ENCODE peak calls at places on chromosomes 2 and 18, in eight cellular contexts. A, K, F, U, D, S, X and G are unnamed samples.

GRCh38 chr18:49032189-49032584 is 81.4 kb upstream of the SMAD7 start:
- DNase-seq in D (no peak), A (no peak), U (no peak), F (no peak), X (no peak), S (no peak), K (no peak), G (no peak)

GRCh38 chr2:219522111-219523030 is 8.1 kb downstream of the ASIC4 start:
- DNase-seq in F (peak), K (no peak), D (peak), U (no peak), S (no peak), X (no peak), A (peak), G (no peak)

GRCh38 chr18:45275367-45276113 is 339.7 kb upstream of the SLC14A2 start:
- DNase-seq in S (no peak), U (no peak), F (no peak), D (no peak), A (no peak), X (peak), K (no peak), G (no peak)

GRCh38 chr2:230842473-230842872 is 22.3 kb upstream of the ITM2C start:
- DNase-seq in A (no peak), S (no peak), F (no peak), K (peak), D (no peak), X (no peak), U (no peak), G (no peak)

GRCh38 chr2:70111752-70112591 is 24.7 kb downstream of the PCBP1 start:
- DNase-seq in D (no peak), K (no peak), F (no peak), A (peak), X (no peak), U (no peak), S (no peak), G (no peak)

GRCh38 chr2:153871231-153872221 is at the start of gene GALNT13:
- DNase-seq in A (peak), F (no peak), S (no peak), X (no peak), U (peak), D (peak), K (no peak), G (no peak)

GRCh38 chr2:65329551-65329950 is 101.9 kb downstream of the ACTR2 start:
- DNase-seq in D (no peak), F (no peak), A (no peak), K (no peak), S (no peak), U (no peak), X (no peak), G (no peak)

GRCh38 chr2:109260116-109260855 is 131.3 kb downstream of the SH3RF3 start:
- DNase-seq in K (no peak), U (no peak), X (no peak), D (no peak), S (peak), A (no peak), F (no peak), G (no peak)

GRCh38 chr2:17962874-17963273 is 84.4 kb downstream of the KCNS3 start:
- DNase-seq in X (no peak), D (no peak), U (no peak), A (no peak), S (no peak), F (no peak), K (no peak), G (no peak)

GRCh38 chr2:10876963-10877362 is 34.8 kb upstream of the KCNF1 start:
- DNase-seq in A (no peak), K (no peak), U (no peak), X (no peak), S (no peak), F (no peak), D (no peak), G (no peak)

GRCh38 chr2:234444888-234445287 is 52.0 kb downstream of the ARL4C start:
- DNase-seq in D (no peak), K (no peak), S (no peak), U (peak), F (peak), A (no peak), X (no peak), G (peak)

GRCh38 chr2:241702155-241702404 is 241 bp downstream of the ING5 start:
- DNase-seq in U (no peak), K (peak), F (peak), D (peak), X (no peak), S (no peak), A (no peak), G (no peak)

GRCh38 chr2:158969717-158970521 is 1.5 kb downstream of the TANC1 start:
- DNase-seq in D (peak), U (no peak), A (peak), K (no peak), S (peak), F (no peak), X (peak), G (no peak)

GRCh38 chr2:44582363-44583008 is 220.7 kb downstream of the CAMKMT start:
- DNase-seq in K (no peak), F (no peak), A (no peak), S (no peak), U (no peak), X (peak), D (no peak), G (no peak)

GRCh38 chr2:172613035-172613434 is 57.1 kb downstream of the PDK1 start:
- DNase-seq in X (no peak), A (no peak), U (no peak), K (no peak), S (no peak), D (no peak), F (no peak), G (no peak)

GRCh38 chr2:227052879-227053278 is 111.1 kb downstream of the COL4A4 start:
- DNase-seq in U (no peak), F (no peak), K (no peak), A (no peak), X (no peak), S (no peak), D (no peak), G (no peak)

GRCh38 chr2:168801961-168802824 is at the start of gene NOSTRIN:
- DNase-seq in A (no peak), D (no peak), K (no peak), X (no peak), S (no peak), U (peak), F (no peak), G (no peak)

GRCh38 chr18:57649536-57650495 is 28.2 kb upstream of the NARS1 start:
- DNase-seq in S (no peak), X (no peak), A (no peak), K (no peak), U (no peak), D (no peak), F (no peak), G (peak)

GRCh38 chr2:174518397-174518796 is 31.6 kb upstream of the GPR155 start:
- DNase-seq in A (no peak), X (no peak), K (no peak), S (no peak), U (no peak), D (no peak), F (no peak), G (no peak)

GRCh38 chr2:213722564-213722963 is 438.3 kb downstream of the SPAG16 start:
- DNase-seq in U (no peak), K (no peak), S (no peak), F (no peak), A (no peak), D (no peak), X (no peak), G (no peak)

GRCh38 chr2:240393831-240394410 is 41.5 kb upstream of the GPC1 start:
- DNase-seq in U (no peak), X (no peak), S (peak), F (no peak), A (peak), D (no peak), K (peak), G (no peak)

GRCh38 chr18:40006553-40007073 is 1948.4 kb upstream of the PIK3C3 start:
- DNase-seq in S (no peak), U (no peak), F (no peak), A (no peak), X (peak), K (no peak), D (no peak), G (no peak)

GRCh38 chr2:125471963-125472362 is 1184.0 kb upstream of the GYPC start:
- DNase-seq in F (no peak), S (no peak), U (no peak), A (no peak), X (peak), D (peak), K (no peak), G (no peak)
- TF ChIP-seq CTCF in F (no peak), S (no peak), U (peak), A (no peak), X (peak), D (peak), K (peak), G (no peak)

GRCh38 chr2:55419514-55420243 is at the start of gene CCDC88A:
- DNase-seq in S (peak), K (peak), D (peak), F (peak), X (peak), U (peak), A (peak), G (peak)
- TF ChIP-seq CTCF in S (peak), K (peak), D (no peak), F (no peak), X (no peak), U (peak), A (no peak), G (no peak)

GRCh38 chr18:25334588-25334987 is 17.4 kb downstream of the ZNF521 start:
- DNase-seq in A (no peak), F (no peak), S (no peak), U (no peak), K (no peak), D (no peak), X (no peak), G (no peak)
- TF ChIP-seq CTCF in A (no peak), F (no peak), S (no peak), U (peak), K (no peak), D (peak), X (no peak), G (no peak)

GRCh38 chr2:32061430-32061829 is 1.9 kb upstream of the SPAST start:
- DNase-seq in A (no peak), F (no peak), U (no peak), D (no peak), S (no peak), X (no peak), K (no peak), G (no peak)

GRCh38 chr2:32064021-32064678 is 794 bp downstream of the SPAST start:
- DNase-seq in D (no peak), S (no peak), F (peak), U (no peak), K (no peak), A (peak), X (peak), G (no peak)

GRCh38 chr2:32064713-32065112 is 1.4 kb downstream of the SPAST start:
- DNase-seq in D (no peak), X (no peak), A (no peak), S (no peak), F (no peak), U (no peak), K (no peak), G (no peak)

GRCh38 chr2:32061973-32062861 is 1.1 kb upstream of the SPAST start:
- DNase-seq in X (peak), K (no peak), A (peak), D (peak), F (no peak), U (peak), S (no peak), G (no peak)

GRCh38 chr2:32063310-32064020 is at the start of gene SPAST:
- DNase-seq in F (peak), X (peak), A (peak), D (peak), K (peak), U (peak), S (peak), G (peak)
- TF ChIP-seq CTCF in F (peak), X (no peak), A (peak), D (peak), K (peak), U (peak), S (peak), G (no peak)

GRCh38 chr18:1751249-1751648 is 820.1 kb downstream of the METTL4 start:
- DNase-seq in A (no peak), D (no peak), S (no peak), F (no peak), U (no peak), K (no peak), X (no peak), G (no peak)
- TF ChIP-seq CTCF in A (no peak), D (no peak), S (no peak), F (no peak), U (no peak), K (no peak), X (no peak), G (no peak)

GRCh38 chr2:12047761-12048160 is 301.3 kb downstream of the LPIN1 start:
- DNase-seq in U (no peak), F (no peak), K (no peak), A (no peak), D (no peak), X (no peak), S (no peak), G (no peak)

GRCh38 chr2:12051831-12052230 is 305.4 kb downstream of the LPIN1 start:
- DNase-seq in K (no peak), X (peak), S (no peak), D (no peak), A (no peak), U (no peak), F (no peak), G (no peak)

GRCh38 chr2:12052771-12053170 is 306.3 kb downstream of the LPIN1 start:
- DNase-seq in K (no peak), A (no peak), D (no peak), X (peak), S (no peak), U (no peak), F (no peak), G (no peak)

GRCh38 chr2:12048551-12048950 is 302.1 kb downstream of the LPIN1 start:
- DNase-seq in K (no peak), U (no peak), F (no peak), A (no peak), S (no peak), X (peak), D (peak), G (no peak)

DNA sequence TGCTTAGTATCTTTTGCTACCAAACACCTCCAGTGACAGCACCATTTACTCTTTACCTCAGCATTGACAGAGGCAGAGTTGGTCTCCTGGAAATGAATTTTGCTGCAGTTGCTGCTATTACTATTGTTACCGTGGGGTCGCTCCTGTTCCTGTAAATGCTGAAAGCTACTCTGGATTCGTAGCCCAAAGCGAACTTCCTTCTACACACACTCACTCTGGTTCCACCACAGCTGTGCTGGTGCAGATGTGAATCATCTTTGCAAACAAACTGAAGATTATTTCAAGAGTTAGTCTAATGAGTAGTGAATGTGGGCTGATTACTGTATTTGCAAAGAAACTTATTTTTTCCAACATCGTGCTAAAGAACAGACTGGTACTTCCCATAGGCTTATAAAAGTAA is 303.9 kb downstream of the LPIN1 start:
- DNase-seq in U (no peak), D (no peak), K (no peak), X (peak), A (no peak), S (no peak), F (no peak), G (no peak)
- TF ChIP-seq CTCF in U (no peak), D (no peak), K (peak), X (peak), A (no peak), S (no peak), F (no peak), G (no peak)

DNA sequence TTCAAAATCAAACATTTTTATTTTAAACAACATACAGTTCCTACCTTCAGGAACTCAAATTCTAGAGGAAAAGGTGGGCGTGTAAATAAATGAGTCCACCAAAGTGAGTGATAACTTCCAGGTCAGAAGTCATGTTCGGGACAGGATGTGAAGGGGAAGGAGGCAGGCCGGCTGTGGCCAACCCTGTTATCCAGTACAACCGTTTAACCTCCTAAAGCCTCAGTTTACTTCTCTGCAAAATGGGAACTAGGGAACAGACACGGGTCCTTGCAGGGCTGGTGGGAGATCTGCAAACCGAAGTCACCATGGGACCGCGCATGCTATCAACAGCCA is 373 bp downstream of the EIPR1 start:
- DNase-seq in F (no peak), K (no peak), A (no peak), U (no peak), D (no peak), X (peak), S (no peak), G (no peak)
- TF ChIP-seq CTCF in F (no peak), K (no peak), A (no peak), U (no peak), D (no peak), X (no peak), S (no peak), G (no peak)

GRCh38 chr18:34764451-34764850 is 54.4 kb downstream of the DTNA start:
- DNase-seq in U (no peak), A (no peak), S (no peak), K (no peak), X (no peak), F (no peak), D (no peak), G (no peak)
- TF ChIP-seq CTCF in U (no peak), A (no peak), S (no peak), K (no peak), X (no peak), F (no peak), D (peak), G (no peak)

GRCh38 chr2:35347561-35347960 is 1008.0 kb upstream of the CRIM1 start:
- DNase-seq in K (no peak), A (no peak), S (no peak), D (no peak), U (no peak), X (no peak), F (no peak), G (no peak)

GRCh38 chr2:35337922-35338321 is 1017.7 kb upstream of the CRIM1 start:
- DNase-seq in A (no peak), D (no peak), S (no peak), U (no peak), F (no peak), K (no peak), X (no peak), G (no peak)

DNA sequence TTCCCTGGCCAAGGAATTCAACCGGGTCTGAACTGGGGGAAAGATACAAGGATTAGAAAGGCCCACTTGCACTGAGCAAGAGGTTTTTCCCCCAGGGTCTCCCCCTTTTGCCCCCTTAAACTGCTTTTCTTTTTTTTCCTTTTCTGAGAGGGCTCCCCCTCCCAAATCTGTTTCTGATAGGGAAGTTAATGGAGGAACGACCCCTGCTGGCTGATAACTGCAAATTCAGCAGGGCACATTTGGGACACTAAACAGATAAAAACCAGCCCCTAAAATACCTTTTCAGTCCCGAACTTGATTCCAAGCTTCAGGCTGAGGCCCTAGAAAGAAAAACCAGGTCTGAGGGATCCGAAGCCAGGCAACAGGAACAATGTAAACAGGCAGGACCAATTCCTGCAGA is 1012.4 kb upstream of the CRIM1 start:
- DNase-seq in D (no peak), K (no peak), F (no peak), A (no peak), S (no peak), X (peak), U (no peak), G (no peak)
- TF ChIP-seq CTCF in D (no peak), K (peak), F (no peak), A (no peak), S (no peak), X (peak), U (peak), G (no peak)

DNA sequence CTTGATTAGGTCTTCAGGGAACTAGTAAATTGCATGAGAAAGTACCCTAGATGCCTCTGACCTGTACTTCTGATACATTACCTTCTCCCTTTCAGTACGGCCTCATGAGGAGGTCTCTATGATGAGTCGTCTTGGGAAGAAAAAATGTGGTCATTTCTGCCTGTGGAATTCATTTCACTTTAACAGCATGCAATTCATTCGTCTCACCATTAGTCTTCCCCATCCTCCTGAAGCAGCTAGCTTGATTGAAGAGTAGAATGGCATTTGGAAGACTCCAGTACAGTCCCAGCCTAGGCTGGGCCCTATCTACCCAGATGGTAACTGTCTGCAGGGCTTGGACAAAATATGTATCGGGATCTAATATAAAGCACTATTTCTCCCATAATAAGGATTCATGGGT is 52.1 kb downstream of the TMX3 start:
- DNase-seq in D (no peak), F (no peak), K (no peak), S (no peak), X (peak), A (no peak), U (peak), G (no peak)
- TF ChIP-seq CTCF in D (no peak), F (no peak), K (no peak), S (no peak), X (no peak), A (no peak), U (peak), G (no peak)